ENCODE peak calls at places on chromosomes 7 and 10, in six cellular contexts. M is HT-29, T is NCI-H2029, U is substantia nigra, G is SK-MEL-5, A is upper lobe of right lung. C is an unnamed sample.

GRCh38 chr10:110411047-110411410 is 86.7 kb upstream of the DUSP5 start:
- DNase-seq in M (no peak), G (no peak), T (no peak), U (no peak), A (no peak), C (no peak)

GRCh38 chr7:77570330-77571011 is 33.4 kb downstream of the PTPN12 start:
- DNase-seq in G (peak), T (no peak), A (no peak), U (no peak), M (no peak), C (no peak)

GRCh38 chr10:29109700-29110099 is 179.2 kb upstream of the LYZL1 start:
- DNase-seq in U (no peak), G (no peak), M (no peak), A (no peak), T (no peak), C (no peak)

GRCh38 chr7:117350027-117350426 is 27.2 kb upstream of the WNT2 start:
- DNase-seq in A (no peak), U (no peak), G (peak), M (peak), T (no peak), C (no peak)

GRCh38 chr10:4391683-4392082 is 434.3 kb upstream of the AKR1E2 start:
- DNase-seq in U (no peak), A (no peak), G (no peak), T (no peak), M (no peak), C (no peak)

GRCh38 chr7:15007507-15007906 is 105.0 kb upstream of the DGKB start:
- DNase-seq in A (no peak), U (no peak), G (peak), M (peak), T (no peak), C (no peak)

GRCh38 chr10:119246862-119247549 is 39.6 kb downstream of the GRK5 start:
- DNase-seq in A (no peak), M (no peak), T (peak), G (no peak), U (no peak), C (no peak)

GRCh38 chr7:84092207-84092606 is 102.4 kb downstream of the SEMA3A start:
- DNase-seq in M (peak), A (no peak), T (no peak), U (no peak), G (no peak), C (no peak)

GRCh38 chr10:63720689-63721088 is 199.5 kb downstream of the REEP3 start:
- DNase-seq in G (no peak), U (no peak), A (no peak), M (no peak), T (no peak), C (no peak)

GRCh38 chr10:126387041-126387908 is 1.0 kb downstream of the ADAM12 start:
- DNase-seq in M (no peak), U (peak), A (peak), G (peak), T (no peak), C (no peak)

GRCh38 chr10:12949248-12949647 is 52.3 kb downstream of the CCDC3 start:
- DNase-seq in A (no peak), U (no peak), M (no peak), T (no peak), G (peak), C (no peak)

GRCh38 chr7:135161669-135162068 is 8.8 kb downstream of the CYREN start:
- DNase-seq in A (no peak), U (no peak), M (no peak), T (no peak), G (no peak), C (no peak)

GRCh38 chr7:42914009-42914725 is 2.3 kb upstream of the C7orf25 start:
- DNase-seq in T (no peak), A (no peak), U (no peak), M (no peak), G (no peak), C (no peak)

GRCh38 chr10:61902448-61903183 is 1.1 kb downstream of the ARID5B start:
- DNase-seq in U (no peak), M (peak), A (no peak), G (peak), T (no peak), C (no peak)

GRCh38 chr10:37263304-37263703 is 137.9 kb downstream of the ANKRD30A start:
- DNase-seq in U (no peak), A (no peak), G (peak), M (peak), T (no peak), C (no peak)

C was measured in mesenteric fat pad.